ENCODE peak calls at places on chromosomes 7 and 10, in six cellular contexts. V, B, T, N, D and X are unnamed samples. For H3K4me1, the result is how much of the 10 kb centered on the place peaks cover.

GRCh38 chr7:16356241-16356958 is 64.9 kb downstream of the CRPPA start:
- DNase-seq in B (no peak), N (no peak), D (peak), V (peak), T (no peak), X (no peak)

GRCh38 chr7:30733216-30733615 is 18.7 kb upstream of the INMT start:
- DNase-seq in T (no peak), D (no peak), N (no peak), B (no peak), V (no peak), X (no peak)

GRCh38 chr10:65518379-65518778 is 1407.5 kb upstream of the LRRTM3 start:
- DNase-seq in V (no peak), B (no peak), D (no peak), N (no peak), T (peak), X (peak)

GRCh38 chr10:72375585-72375984 is 20.9 kb upstream of the DNAJB12 start:
- DNase-seq in V (no peak), D (peak), B (no peak), N (no peak), T (peak), X (no peak)

GRCh38 chr10:78664929-78665525 is 403.7 kb upstream of the ZMIZ1 start:
- DNase-seq in T (no peak), N (no peak), D (peak), B (no peak), V (no peak), X (no peak)

GRCh38 chr7:92360387-92360786 is 86.9 kb upstream of the GATAD1 start:
- DNase-seq in T (no peak), B (no peak), V (no peak), D (no peak), N (no peak), X (no peak)

GRCh38 chr7:73986158-73986631 is 41.8 kb upstream of the ELN start:
- DNase-seq in T (no peak), B (no peak), N (no peak), V (peak), D (no peak), X (no peak)

GRCh38 chr10:11091517-11092102 is 73.9 kb downstream of the CELF2 start:
- DNase-seq in D (no peak), V (no peak), T (no peak), N (no peak), B (no peak), X (no peak)

GRCh38 chr10:68067508-68067907 is 7.6 kb downstream of the HERC4 start:
- DNase-seq in T (no peak), V (no peak), B (no peak), D (no peak), N (no peak), X (no peak)

GRCh38 chr10:115129752-115130151 is 36.6 kb downstream of the ATRNL1 start:
- DNase-seq in B (no peak), T (peak), V (peak), N (no peak), D (no peak), X (peak)

GRCh38 chr7:157984914-157985163 is 602.8 kb downstream of the PTPRN2 start:
- DNase-seq in T (no peak), B (no peak), D (no peak), V (no peak), N (no peak), X (no peak)

GRCh38 chr7:40137563-40137962 is 2.8 kb downstream of the SUGCT start:
- DNase-seq in N (no peak), V (no peak), T (no peak), D (no peak), B (no peak), X (no peak)

GRCh38 chr7:151003572-151003971 is 12.8 kb downstream of the NOS3 start:
- DNase-seq in T (no peak), V (no peak), D (peak), N (no peak), B (no peak), X (no peak)

GRCh38 chr7:130888468-130888867 is 154.5 kb upstream of the KLF14 start:
- DNase-seq in V (no peak), B (no peak), N (no peak), D (no peak), T (no peak), X (no peak)

GRCh38 chr10:61621538-61622150 is 41.1 kb upstream of the CABCOCO1 start:
- DNase-seq in T (peak), B (no peak), D (peak), N (no peak), V (no peak), X (no peak)

GRCh38 chr7:140540142-140540777 is 61.0 kb upstream of the MKRN1 start:
- DNase-seq in B (no peak), D (no peak), N (no peak), V (no peak), T (peak), X (no peak)

GRCh38 chr7:85175217-85175616 is 11.6 kb downstream of the SEMA3D start:
- DNase-seq in B (no peak), N (no peak), V (no peak), T (no peak), D (no peak), X (no peak)

GRCh38 chr7:83005410-83005809 is 157.3 kb downstream of the PCLO start:
- DNase-seq in T (no peak), D (no peak), V (no peak), N (no peak), B (no peak), X (peak)

DNA sequence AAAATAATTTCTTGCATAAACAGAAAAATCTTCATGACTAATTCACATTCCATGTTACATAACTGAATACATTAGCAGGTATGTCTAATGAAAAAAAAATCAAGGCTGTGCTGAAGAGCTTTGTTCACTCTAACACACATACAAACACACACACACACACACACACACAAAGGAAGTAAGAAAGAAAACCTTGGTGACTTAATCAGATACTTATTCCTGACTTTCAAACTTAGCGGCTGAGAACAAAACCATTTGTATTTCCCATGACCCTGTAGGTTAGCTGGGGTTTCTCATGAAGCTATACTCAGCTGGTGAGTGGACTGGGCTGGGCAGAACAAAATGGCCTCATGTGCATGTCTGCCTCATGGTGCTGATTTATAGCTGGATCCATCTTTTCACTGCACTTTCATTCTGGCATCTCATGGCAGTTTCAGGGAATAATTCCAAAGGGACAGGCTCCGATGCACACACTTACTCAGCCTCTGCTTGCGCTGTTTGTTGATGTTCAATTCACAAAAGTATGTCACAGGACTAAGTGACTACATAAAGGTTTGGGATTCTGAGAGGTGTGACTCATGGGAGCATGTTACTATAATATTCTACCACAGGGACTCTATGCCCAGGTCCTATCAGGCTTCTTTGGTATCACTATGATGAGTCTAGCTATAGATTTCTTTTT is 161.2 kb downstream of the PCLO start:
- DNase-seq in N (no peak), D (no peak), B (no peak), T (no peak), V (no peak), X (no peak)
- TF ChIP-seq RFX5 in N (no peak), D (no peak), B (no peak), T (no peak), V (no peak), X (no peak)

GRCh38 chr10:101062231-101063161 is 707 bp downstream of the KAZALD1 start:
- DNase-seq in V (peak), T (peak), N (no peak), B (no peak), D (peak), X (peak)
- H3K4me1 ChIP-seq in V (under half), T (half or more), N (under half), B (under half), D (under half), X (under half)

DNA sequence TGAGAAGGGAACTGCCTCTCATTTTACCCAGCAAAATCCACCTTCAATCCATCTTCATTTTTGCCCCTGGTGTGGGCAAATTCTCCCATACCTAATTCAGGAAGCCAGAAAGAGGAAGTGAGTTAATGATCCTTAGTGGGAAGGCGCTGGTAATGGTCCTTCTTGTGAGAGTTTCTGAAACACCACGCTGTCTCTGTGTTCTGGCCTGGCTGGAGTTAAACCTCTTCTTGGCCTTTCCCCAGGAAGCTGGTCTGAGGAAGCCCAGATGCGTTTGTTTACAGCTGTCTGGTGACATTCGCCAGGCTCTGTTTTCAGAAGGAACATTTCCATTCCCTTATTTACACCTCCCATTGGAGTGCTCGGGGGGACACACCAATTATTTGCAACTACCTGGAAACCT is 24.3 kb downstream of the HTRA1 start:
- DNase-seq in T (no peak), B (no peak), D (no peak), V (no peak), N (no peak), X (no peak)
- TF ChIP-seq MAX in T (no peak), B (no peak), D (no peak), V (no peak), N (no peak), X (no peak)

DNA sequence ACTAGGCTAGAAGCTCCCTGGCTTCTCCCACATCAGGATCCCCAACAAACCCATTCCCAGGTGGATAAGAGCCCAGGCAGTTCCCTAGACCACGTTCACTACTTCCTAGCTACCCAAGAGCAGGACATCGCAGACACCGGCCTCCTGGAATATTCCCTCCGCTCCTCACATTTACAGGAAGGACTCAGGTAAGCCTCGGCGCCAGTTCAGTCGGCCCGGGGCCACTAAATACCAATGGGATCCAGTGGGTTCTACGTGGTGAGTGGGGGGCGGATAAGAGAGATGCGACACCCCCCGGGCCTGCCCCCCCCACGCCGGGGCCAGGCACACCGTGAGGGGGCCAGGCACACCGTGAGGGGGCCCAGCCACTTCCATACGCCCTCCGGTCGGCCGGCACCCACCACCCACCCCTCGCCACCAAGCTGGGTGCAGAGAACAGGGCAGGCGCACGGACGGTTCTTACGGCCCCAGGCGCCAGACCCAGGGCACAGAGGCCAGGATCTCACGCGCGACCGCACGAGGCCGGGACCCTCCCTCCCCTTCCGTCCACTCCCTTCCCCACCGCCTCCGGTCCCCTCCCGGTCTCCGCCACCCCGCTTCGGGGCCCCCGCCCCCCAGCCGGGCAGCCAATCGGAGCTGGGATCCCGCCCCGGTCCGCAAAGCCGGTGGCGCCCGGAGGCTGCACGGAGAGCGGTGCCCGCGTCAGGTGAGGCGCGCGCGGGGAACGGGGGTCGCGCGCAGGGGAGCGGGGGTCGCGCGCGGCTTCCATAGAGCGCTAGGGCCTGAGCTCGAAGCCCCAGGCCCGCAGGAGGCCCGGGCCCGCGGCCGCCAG is at the start of gene BLVRA:
- DNase-seq in B (no peak), N (no peak), T (peak), V (peak), D (peak), X (peak)
- TF ChIP-seq RFX5 in B (no peak), N (no peak), T (no peak), V (no peak), D (no peak), X (no peak)